ENCODE peak calls at places on chromosomes 2 and 18, in six cellular contexts. J is IMR-90, I is stomach, Z is heart left ventricle, L is transverse colon, P is sigmoid colon. T is an unnamed sample.

GRCh38 chr2:182924311-182924710 is 57.9 kb upstream of the FRZB start:
- DNase-seq in J (peak), I (no peak), Z (no peak), L (no peak), P (no peak), T (no peak)

GRCh38 chr2:208179028-208179609 is 10.7 kb downstream of the C2orf80 start:
- DNase-seq in J (no peak), I (no peak), Z (no peak), L (no peak), P (no peak), T (no peak)

GRCh38 chr2:37985333-37985732 is 60.2 kb downstream of the RMDN2 start:
- DNase-seq in J (peak), I (no peak), Z (no peak), L (no peak), P (no peak), T (no peak)

GRCh38 chr2:150735894-150736498 is 248.5 kb upstream of the RND3 start:
- DNase-seq in J (no peak), I (no peak), Z (no peak), L (no peak), P (no peak), T (no peak)

GRCh38 chr2:30664761-30665358 is 142.4 kb downstream of the CAPN13 start:
- DNase-seq in J (peak), I (no peak), Z (no peak), L (no peak), P (peak), T (peak)

GRCh38 chr18:63318882-63319382 is 637 bp downstream of the BCL2 start:
- DNase-seq in J (no peak), I (no peak), Z (no peak), L (no peak), P (no peak), T (no peak)

GRCh38 chr2:26459991-26460612 is 17.8 kb downstream of the OTOF start:
- DNase-seq in J (no peak), I (no peak), Z (no peak), L (no peak), P (no peak), T (no peak)

GRCh38 chr18:6327895-6328623 is 86.7 kb downstream of the L3MBTL4 start:
- DNase-seq in J (no peak), I (no peak), Z (no peak), L (no peak), P (no peak), T (no peak)

GRCh38 chr2:226647626-226648518 is 151.7 kb downstream of the IRS1 start:
- DNase-seq in J (peak), I (no peak), Z (no peak), L (no peak), P (no peak), T (no peak)

GRCh38 chr2:197674546-197674945 is 841 bp downstream of the RFTN2 start:
- DNase-seq in J (peak), I (no peak), Z (no peak), L (no peak), P (no peak), T (no peak)

GRCh38 chr2:156343096-156343939 is 10.8 kb upstream of the NR4A2 start:
- DNase-seq in J (no peak), I (no peak), Z (no peak), L (no peak), P (no peak), T (no peak)

GRCh38 chr2:102144128-102144527 is 1.6 kb downstream of the IL1R1 start:
- DNase-seq in J (no peak), I (no peak), Z (peak), L (no peak), P (no peak), T (no peak)

GRCh38 chr2:55133467-55134315 is 83.4 kb upstream of the RTN4 start:
- DNase-seq in J (peak), I (peak), Z (peak), L (no peak), P (peak), T (peak)
- TF ChIP-seq POLR2A in J (peak), I (no peak), Z (no peak), L (no peak), P (no peak), T (no peak)

GRCh38 chr2:154589514-154589913 is 109.0 kb upstream of the KCNJ3 start:
- DNase-seq in J (no peak), I (no peak), Z (no peak), L (no peak), P (no peak), T (no peak)
- TF ChIP-seq POLR2A in J (no peak), I (no peak), Z (no peak), L (no peak), P (no peak), T (no peak)

GRCh38 chr18:9104244-9104901 is 1.9 kb downstream of the NDUFV2 start:
- DNase-seq in J (no peak), I (no peak), Z (no peak), L (no peak), P (no peak), T (no peak)

GRCh38 chr18:9103488-9103887 is 989 bp downstream of the NDUFV2 start:
- DNase-seq in J (peak), I (no peak), Z (no peak), L (no peak), P (no peak), T (no peak)

GRCh38 chr18:9100796-9101195 is 1.7 kb upstream of the NDUFV2 start:
- DNase-seq in J (no peak), I (no peak), Z (no peak), L (no peak), P (no peak), T (no peak)

GRCh38 chr18:9101730-9102390 is 639 bp upstream of the NDUFV2 start:
- DNase-seq in J (peak), I (no peak), Z (no peak), L (no peak), P (no peak), T (no peak)

DNA sequence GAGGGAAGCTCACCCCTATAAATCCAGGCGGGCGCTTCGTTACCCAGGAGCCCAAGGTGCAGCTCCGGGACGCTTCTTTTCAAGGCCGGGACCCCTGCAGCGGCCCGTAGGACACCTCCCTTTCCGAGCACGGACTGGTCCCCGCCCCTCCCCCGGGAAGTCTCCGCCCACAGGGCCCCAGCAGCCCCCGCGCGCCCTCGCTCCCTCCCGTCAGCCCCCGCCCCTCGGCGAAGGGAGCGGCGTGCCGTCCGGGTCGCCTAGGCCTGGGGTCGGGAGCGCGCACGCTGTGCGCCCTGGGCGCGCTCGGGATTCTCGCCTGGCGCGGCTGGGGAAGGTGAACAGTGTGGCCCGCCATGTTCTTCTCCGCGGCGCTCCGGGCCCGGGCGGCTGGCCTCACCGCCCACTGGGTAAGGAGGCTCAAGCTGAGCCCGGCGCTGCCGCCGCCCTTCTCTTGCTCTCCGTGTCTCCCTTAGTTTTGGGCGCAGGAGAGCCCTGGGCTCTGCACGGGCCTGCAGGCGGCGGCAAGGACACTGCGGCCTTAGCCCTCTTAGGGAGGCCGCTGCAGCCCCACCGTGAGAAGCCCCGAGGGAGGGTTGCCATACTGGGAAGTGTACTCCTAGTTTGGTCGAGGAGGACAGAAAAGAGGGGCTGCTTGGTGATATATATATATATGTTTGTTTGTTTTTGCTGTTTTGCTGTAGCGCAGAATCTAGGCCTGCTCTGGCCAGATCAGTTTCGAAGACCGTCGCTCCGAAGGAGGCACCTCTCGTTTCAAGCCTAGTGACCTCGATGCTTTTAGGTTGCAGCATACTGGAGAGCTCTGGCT is at the start of gene NDUFV2:
- DNase-seq in J (peak), I (peak), Z (peak), L (peak), P (peak), T (peak)
- TF ChIP-seq POLR2A in J (peak), I (peak), Z (peak), L (peak), P (peak), T (peak)

DNA sequence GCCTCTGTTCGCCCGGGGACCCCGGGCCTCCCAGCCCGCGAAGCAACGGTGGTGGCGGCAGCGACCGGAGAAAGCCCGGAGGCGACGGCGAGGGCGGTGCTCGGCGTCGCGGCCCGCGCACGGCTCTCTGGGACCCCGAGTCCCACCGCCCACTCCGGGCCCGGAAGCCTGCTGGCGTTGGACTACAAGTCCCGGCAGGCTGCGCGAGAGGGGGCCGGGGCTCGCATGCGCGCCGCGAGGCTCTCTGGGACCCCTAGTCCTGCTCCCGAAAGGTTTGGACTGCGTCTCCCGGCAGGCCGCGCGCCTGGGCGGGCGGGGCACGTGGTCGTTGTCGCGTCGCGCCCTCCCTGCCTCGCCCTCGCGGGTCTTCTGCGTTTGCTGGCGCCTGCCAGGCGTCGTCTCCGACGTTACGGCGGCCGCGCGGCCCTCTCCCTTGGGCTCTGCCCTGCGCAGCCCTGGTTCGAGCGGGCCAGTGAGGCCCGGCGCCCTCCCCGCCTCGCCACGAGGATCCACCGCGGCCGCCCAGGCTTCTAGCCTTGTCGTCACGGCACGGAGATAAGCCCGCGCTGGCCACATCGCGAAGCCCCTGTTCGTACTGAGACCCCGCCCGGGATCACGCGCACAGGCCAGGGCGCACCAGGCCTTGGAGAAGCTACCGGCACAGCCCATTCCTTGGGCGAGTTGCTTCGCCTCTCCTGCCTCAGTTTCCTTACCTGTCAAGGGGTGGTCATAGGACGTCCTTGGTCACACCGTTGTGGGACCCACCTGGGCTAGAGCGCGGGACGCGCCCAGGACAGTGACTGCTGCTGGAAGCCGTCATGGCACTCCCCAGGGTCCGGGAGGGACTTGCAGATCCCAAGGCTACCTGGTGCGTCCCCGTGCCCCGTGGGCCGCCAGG is at the start of gene STK25:
- DNase-seq in J (peak), I (peak), Z (peak), L (peak), P (peak), T (peak)
- TF ChIP-seq POLR2A in J (peak), I (no peak), Z (peak), L (peak), P (no peak), T (peak)